ENCODE peak calls at places on chromosomes 1 and 21, in ten cellular contexts. One of them, this sample, is unnamed.

GRCh38 chr1:60670313-60670712 is 412.0 kb upstream of the NFIA start:
- DNase-seq in prostate gland: no peak
- DNase-seq in AG10803: no peak
- DNase-seq in heart left ventricle: no peak
- DNase-seq in upper lobe of right lung: no peak
- DNase-seq in choroid plexus epithelial cell: no peak
- DNase-seq in right lobe of liver: no peak
- DNase-seq in endodermal cell: no peak
- DNase-seq in HL-60: no peak
- DNase-seq in left lung: no peak
- DNase-seq in this sample: no peak

GRCh38 chr21:43209575-43210453 is 41.0 kb downstream of the CRYAA start:
- DNase-seq in right lobe of liver: peak
- DNase-seq in prostate gland: peak
- DNase-seq in left lung: peak
- DNase-seq in choroid plexus epithelial cell: peak
- DNase-seq in AG10803: peak
- DNase-seq in heart left ventricle: no peak
- DNase-seq in upper lobe of right lung: peak
- DNase-seq in HL-60: no peak
- DNase-seq in endodermal cell: peak
- DNase-seq in this sample: peak

GRCh38 chr1:28249013-28249870 is 10.1 kb upstream of the SESN2 start:
- DNase-seq in heart left ventricle: peak
- DNase-seq in endodermal cell: no peak
- DNase-seq in prostate gland: peak
- DNase-seq in AG10803: peak
- DNase-seq in HL-60: peak
- DNase-seq in right lobe of liver: peak
- DNase-seq in upper lobe of right lung: peak
- DNase-seq in choroid plexus epithelial cell: peak
- DNase-seq in left lung: peak
- DNase-seq in this sample: peak

GRCh38 chr1:49556676-49557234 is 467.0 kb downstream of the AGBL4 start:
- DNase-seq in upper lobe of right lung: no peak
- DNase-seq in heart left ventricle: no peak
- DNase-seq in right lobe of liver: no peak
- DNase-seq in choroid plexus epithelial cell: no peak
- DNase-seq in HL-60: no peak
- DNase-seq in endodermal cell: no peak
- DNase-seq in left lung: no peak
- DNase-seq in AG10803: no peak
- DNase-seq in prostate gland: no peak
- DNase-seq in this sample: no peak

GRCh38 chr1:230894664-230895063 is 26.3 kb upstream of the C1orf198 start:
- DNase-seq in upper lobe of right lung: no peak
- DNase-seq in left lung: no peak
- DNase-seq in heart left ventricle: no peak
- DNase-seq in prostate gland: no peak
- DNase-seq in right lobe of liver: no peak
- DNase-seq in HL-60: no peak
- DNase-seq in AG10803: no peak
- DNase-seq in choroid plexus epithelial cell: no peak
- DNase-seq in endodermal cell: no peak
- DNase-seq in this sample: no peak

GRCh38 chr21:41141031-41141457 is 26.9 kb upstream of the BACE2 start:
- DNase-seq in AG10803: peak
- DNase-seq in right lobe of liver: no peak
- DNase-seq in upper lobe of right lung: no peak
- DNase-seq in heart left ventricle: no peak
- DNase-seq in prostate gland: peak
- DNase-seq in HL-60: no peak
- DNase-seq in endodermal cell: no peak
- DNase-seq in left lung: no peak
- DNase-seq in choroid plexus epithelial cell: peak
- DNase-seq in this sample: peak

GRCh38 chr1:19484793-19485361 is 462 bp downstream of the CAPZB start:
- DNase-seq in upper lobe of right lung: no peak
- DNase-seq in heart left ventricle: no peak
- DNase-seq in prostate gland: no peak
- DNase-seq in choroid plexus epithelial cell: peak
- DNase-seq in AG10803: no peak
- DNase-seq in endodermal cell: peak
- DNase-seq in right lobe of liver: no peak
- DNase-seq in left lung: peak
- DNase-seq in HL-60: no peak
- DNase-seq in this sample: no peak

GRCh38 chr1:52877554-52877953 is 35.0 kb downstream of the ZYG11A start:
- DNase-seq in choroid plexus epithelial cell: peak
- DNase-seq in AG10803: peak
- DNase-seq in endodermal cell: no peak
- DNase-seq in left lung: no peak
- DNase-seq in prostate gland: no peak
- DNase-seq in upper lobe of right lung: no peak
- DNase-seq in heart left ventricle: no peak
- DNase-seq in HL-60: no peak
- DNase-seq in right lobe of liver: no peak
- DNase-seq in this sample: no peak

GRCh38 chr1:184254849-184255248 is 132.0 kb upstream of the C1orf21 start:
- DNase-seq in HL-60: no peak
- DNase-seq in choroid plexus epithelial cell: no peak
- DNase-seq in prostate gland: no peak
- DNase-seq in heart left ventricle: no peak
- DNase-seq in endodermal cell: peak
- DNase-seq in left lung: no peak
- DNase-seq in AG10803: no peak
- DNase-seq in upper lobe of right lung: no peak
- DNase-seq in right lobe of liver: no peak
- DNase-seq in this sample: no peak

GRCh38 chr21:31618696-31619430 is 40.6 kb upstream of the SOD1 start:
- DNase-seq in right lobe of liver: no peak
- DNase-seq in upper lobe of right lung: no peak
- DNase-seq in left lung: no peak
- DNase-seq in heart left ventricle: no peak
- DNase-seq in endodermal cell: no peak
- DNase-seq in prostate gland: no peak
- DNase-seq in HL-60: no peak
- DNase-seq in AG10803: no peak
- DNase-seq in choroid plexus epithelial cell: no peak
- DNase-seq in this sample: no peak

GRCh38 chr1:221740941-221741363 is 937 bp downstream of the DUSP10 start:
- DNase-seq in endodermal cell: no peak
- DNase-seq in choroid plexus epithelial cell: no peak
- DNase-seq in prostate gland: peak
- DNase-seq in AG10803: no peak
- DNase-seq in left lung: peak
- DNase-seq in heart left ventricle: peak
- DNase-seq in right lobe of liver: peak
- DNase-seq in HL-60: no peak
- DNase-seq in upper lobe of right lung: no peak
- DNase-seq in this sample: no peak

GRCh38 chr21:46038871-46039397 is 57.4 kb downstream of the COL6A1 start:
- DNase-seq in AG10803: peak
- DNase-seq in heart left ventricle: peak
- DNase-seq in HL-60: no peak
- DNase-seq in endodermal cell: peak
- DNase-seq in left lung: no peak
- DNase-seq in choroid plexus epithelial cell: peak
- DNase-seq in right lobe of liver: no peak
- DNase-seq in prostate gland: no peak
- DNase-seq in upper lobe of right lung: peak
- DNase-seq in this sample: peak
- H3K4me3 ChIP-seq in AG10803: no peak
- H3K4me3 ChIP-seq in heart left ventricle: no peak
- H3K4me3 ChIP-seq in HL-60: no peak
- H3K4me3 ChIP-seq in endodermal cell: no peak
- H3K4me3 ChIP-seq in left lung: no peak
- H3K4me3 ChIP-seq in choroid plexus epithelial cell: no peak
- H3K4me3 ChIP-seq in right lobe of liver: no peak
- H3K4me3 ChIP-seq in prostate gland: no peak
- H3K4me3 ChIP-seq in upper lobe of right lung: no peak
- H3K4me3 ChIP-seq in this sample: no peak

DNA sequence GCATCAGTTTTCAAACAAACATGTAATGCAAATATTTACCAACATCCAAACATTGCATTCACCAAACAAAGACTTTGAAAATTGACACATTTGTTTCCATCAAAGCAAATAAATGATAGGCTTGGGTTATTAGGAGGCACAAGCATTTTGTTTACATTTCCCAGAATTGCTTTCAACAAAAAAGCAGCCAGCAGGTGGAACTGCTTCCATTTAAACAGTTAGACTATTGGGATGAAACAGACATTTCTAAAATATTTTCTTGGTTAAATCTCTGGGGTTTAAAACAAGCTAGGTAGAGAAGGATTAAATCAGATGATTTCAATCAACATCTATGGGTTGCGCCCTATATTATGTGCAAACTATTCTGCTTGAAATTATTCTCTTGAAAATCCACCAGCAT is 1.4 kb upstream of the LEMD1 start:
- DNase-seq in choroid plexus epithelial cell: no peak
- DNase-seq in prostate gland: no peak
- DNase-seq in AG10803: no peak
- DNase-seq in heart left ventricle: no peak
- DNase-seq in right lobe of liver: no peak
- DNase-seq in upper lobe of right lung: no peak
- DNase-seq in HL-60: no peak
- DNase-seq in endodermal cell: no peak
- DNase-seq in left lung: no peak
- DNase-seq in this sample: no peak
- TF ChIP-seq CTCF in choroid plexus epithelial cell: no peak
- TF ChIP-seq CTCF in prostate gland: no peak
- TF ChIP-seq CTCF in AG10803: no peak
- TF ChIP-seq CTCF in heart left ventricle: peak
- TF ChIP-seq CTCF in right lobe of liver: peak
- TF ChIP-seq CTCF in upper lobe of right lung: no peak
- TF ChIP-seq CTCF in HL-60: no peak
- TF ChIP-seq CTCF in endodermal cell: peak
- TF ChIP-seq CTCF in left lung: no peak
- TF ChIP-seq CTCF in this sample: no peak

GRCh38 chr1:109393602-109394233 is 4.0 kb downstream of the SORT1 start:
- DNase-seq in HL-60: no peak
- DNase-seq in AG10803: no peak
- DNase-seq in right lobe of liver: no peak
- DNase-seq in choroid plexus epithelial cell: no peak
- DNase-seq in endodermal cell: no peak
- DNase-seq in prostate gland: no peak
- DNase-seq in upper lobe of right lung: no peak
- DNase-seq in left lung: no peak
- DNase-seq in heart left ventricle: no peak
- DNase-seq in this sample: no peak

GRCh38 chr1:109391626-109392025 is 6.1 kb downstream of the SORT1 start:
- DNase-seq in right lobe of liver: no peak
- DNase-seq in upper lobe of right lung: no peak
- DNase-seq in AG10803: no peak
- DNase-seq in left lung: no peak
- DNase-seq in heart left ventricle: no peak
- DNase-seq in HL-60: no peak
- DNase-seq in choroid plexus epithelial cell: no peak
- DNase-seq in endodermal cell: no peak
- DNase-seq in prostate gland: no peak
- DNase-seq in this sample: no peak

GRCh38 chr1:109394591-109395281 is 3.0 kb downstream of the SORT1 start:
- DNase-seq in right lobe of liver: no peak
- DNase-seq in choroid plexus epithelial cell: no peak
- DNase-seq in left lung: no peak
- DNase-seq in endodermal cell: no peak
- DNase-seq in prostate gland: no peak
- DNase-seq in upper lobe of right lung: no peak
- DNase-seq in heart left ventricle: no peak
- DNase-seq in HL-60: no peak
- DNase-seq in AG10803: no peak
- DNase-seq in this sample: no peak

GRCh38 chr1:109392037-109392787 is 5.5 kb downstream of the SORT1 start:
- DNase-seq in right lobe of liver: no peak
- DNase-seq in AG10803: no peak
- DNase-seq in upper lobe of right lung: no peak
- DNase-seq in left lung: peak
- DNase-seq in choroid plexus epithelial cell: peak
- DNase-seq in prostate gland: no peak
- DNase-seq in endodermal cell: peak
- DNase-seq in HL-60: no peak
- DNase-seq in heart left ventricle: peak
- DNase-seq in this sample: no peak

DNA sequence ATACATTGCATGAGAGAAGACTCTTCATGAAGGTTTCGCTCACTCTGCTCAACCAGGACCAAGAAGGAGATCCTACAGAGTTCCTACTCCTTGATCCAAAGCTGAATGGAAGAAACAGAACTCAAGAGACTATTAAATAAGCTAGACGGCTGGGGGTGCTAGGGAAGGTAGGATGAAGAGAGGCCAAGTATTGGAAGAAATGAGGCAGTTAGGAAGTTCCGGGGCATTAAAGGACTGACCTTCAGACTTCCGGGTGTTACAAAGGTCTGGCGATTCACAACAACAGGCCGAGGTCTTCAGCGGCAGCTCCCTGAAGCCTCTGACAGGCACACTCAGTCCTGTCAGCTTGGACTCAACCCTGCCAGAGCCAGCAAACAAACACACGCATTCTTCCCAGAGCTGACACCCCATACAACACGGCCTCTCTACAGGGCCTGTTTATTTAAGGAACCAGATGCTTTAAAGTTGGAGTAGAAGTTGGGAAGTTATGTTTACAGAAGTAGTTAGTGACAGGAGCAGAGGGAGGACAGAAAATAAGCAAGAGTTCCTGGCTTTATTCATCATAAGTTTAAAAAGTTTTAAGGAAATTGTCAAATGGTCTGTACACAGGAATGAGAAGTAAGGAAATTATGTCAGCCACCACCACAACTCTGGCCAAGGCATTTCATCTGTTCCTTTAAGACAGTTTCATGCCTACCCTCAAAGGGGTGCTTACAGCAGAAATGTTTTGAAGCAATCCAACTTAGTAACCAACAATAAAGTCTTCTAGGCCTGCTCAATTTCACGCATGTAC is 4.7 kb downstream of the SORT1 start:
- DNase-seq in endodermal cell: peak
- DNase-seq in right lobe of liver: peak
- DNase-seq in left lung: peak
- DNase-seq in choroid plexus epithelial cell: peak
- DNase-seq in heart left ventricle: peak
- DNase-seq in upper lobe of right lung: peak
- DNase-seq in prostate gland: peak
- DNase-seq in HL-60: peak
- DNase-seq in AG10803: peak
- DNase-seq in this sample: no peak
- H3K4me3 ChIP-seq in endodermal cell: no peak
- H3K4me3 ChIP-seq in right lobe of liver: no peak
- H3K4me3 ChIP-seq in left lung: no peak
- H3K4me3 ChIP-seq in choroid plexus epithelial cell: peak
- H3K4me3 ChIP-seq in heart left ventricle: peak
- H3K4me3 ChIP-seq in upper lobe of right lung: peak
- H3K4me3 ChIP-seq in prostate gland: no peak
- H3K4me3 ChIP-seq in HL-60: no peak
- H3K4me3 ChIP-seq in AG10803: peak
- H3K4me3 ChIP-seq in this sample: no peak

DNA sequence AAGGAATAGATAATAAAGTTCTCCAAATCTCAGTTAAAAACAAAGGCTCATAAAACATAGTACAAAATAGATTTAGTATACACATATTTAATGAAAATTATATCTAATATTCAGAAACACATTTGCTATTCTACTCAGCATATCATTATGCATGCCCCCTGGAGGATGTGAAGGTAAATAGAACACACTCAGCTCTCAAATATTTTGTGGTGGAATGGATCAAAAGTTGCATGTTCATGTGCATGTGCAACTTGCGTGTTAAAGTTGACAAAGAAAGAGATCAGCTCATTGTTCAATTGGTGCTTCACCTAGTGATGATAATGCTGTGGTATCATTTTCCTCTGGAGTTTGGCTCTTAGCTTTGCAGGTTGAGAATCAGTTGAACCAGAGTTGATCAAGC is 4.9 kb upstream of the ZNF644 start:
- DNase-seq in right lobe of liver: no peak
- DNase-seq in endodermal cell: no peak
- DNase-seq in AG10803: peak
- DNase-seq in prostate gland: no peak
- DNase-seq in upper lobe of right lung: no peak
- DNase-seq in choroid plexus epithelial cell: peak
- DNase-seq in HL-60: no peak
- DNase-seq in heart left ventricle: no peak
- DNase-seq in left lung: no peak
- DNase-seq in this sample: no peak
- TF ChIP-seq CTCF in right lobe of liver: peak
- TF ChIP-seq CTCF in endodermal cell: peak
- TF ChIP-seq CTCF in AG10803: no peak
- TF ChIP-seq CTCF in prostate gland: no peak
- TF ChIP-seq CTCF in upper lobe of right lung: peak
- TF ChIP-seq CTCF in choroid plexus epithelial cell: peak
- TF ChIP-seq CTCF in HL-60: no peak
- TF ChIP-seq CTCF in heart left ventricle: no peak
- TF ChIP-seq CTCF in left lung: no peak
- TF ChIP-seq CTCF in this sample: peak

This sample was measured in AG09309.